ENCODE peak calls at places on chromosomes 1 and 21, in ten cellular contexts. L, P, G, V, D, M, Y, S, X and U are unnamed samples.
A peak's percentile ranks its signal among the peaks of the same experiment; 100 is the strongest.

GRCh38 chr1:56754713-56755505 is 64.3 kb downstream of the FYB2 start:
- DNase-seq in L (no peak), P (no peak), G (no peak), V (no peak), D (no peak), M (no peak), Y (no peak), S (no peak), X (no peak), U (no peak)

GRCh38 chr1:42765832-42766722 is 751 bp downstream of the P3H1 start:
- DNase-seq in L (no peak), P (peak; percentile 46), G (peak; percentile 79), V (peak; percentile 75), D (no peak), M (peak; percentile 32), Y (peak; percentile 52), S (peak; percentile 49), X (peak; percentile 35), U (peak; percentile 61)

GRCh38 chr1:58779059-58779754 is 4.6 kb downstream of the JUN start:
- DNase-seq in L (no peak), P (no peak), G (peak; percentile 9), V (peak; percentile 49), D (no peak), M (no peak), Y (no peak), S (no peak), X (no peak), U (no peak)

GRCh38 chr1:10585242-10585641 is 110.5 kb downstream of the PEX14 start:
- DNase-seq in L (no peak), P (no peak), G (no peak), V (no peak), D (no peak), M (no peak), Y (no peak), S (no peak), X (no peak), U (no peak)

GRCh38 chr1:244341455-244342450 is 110.0 kb downstream of the ADSS2 start:
- DNase-seq in L (no peak), P (no peak), G (peak; percentile 26), V (peak; percentile 49), D (no peak), M (no peak), Y (no peak), S (no peak), X (no peak), U (no peak)

GRCh38 chr1:91564888-91565700 is 64.4 kb downstream of the CDC7 start:
- DNase-seq in L (no peak), P (no peak), G (peak; percentile 91), V (peak; percentile 59), D (no peak), M (no peak), Y (no peak), S (no peak), X (no peak), U (no peak)

GRCh38 chr21:33898546-33898945 is 17.1 kb downstream of the ATP5PO start:
- DNase-seq in L (no peak), P (no peak), G (peak; percentile 34), V (peak; percentile 77), D (no peak), M (no peak), Y (no peak), S (no peak), X (no peak), U (no peak)

GRCh38 chr1:107404756-107405155 is 263.9 kb downstream of the NTNG1 start:
- DNase-seq in L (no peak), P (no peak), G (peak; percentile 86), V (peak; percentile 93), D (no peak), M (no peak), Y (no peak), S (no peak), X (no peak), U (no peak)

GRCh38 chr1:247936415-247936814 is 11.7 kb downstream of the OR2AJ1 start:
- DNase-seq in L (no peak), P (no peak), G (no peak), V (no peak), D (no peak), M (no peak), Y (peak; percentile 33), S (no peak), X (no peak), U (no peak)

GRCh38 chr1:40432644-40433385 is 17.5 kb upstream of the ZFP69B start:
- DNase-seq in L (no peak), P (no peak), G (peak; percentile 60), V (peak; percentile 49), D (no peak), M (no peak), Y (no peak), S (no peak), X (no peak), U (no peak)

GRCh38 chr1:41056907-41057306 is 35.4 kb upstream of the SLFNL1 start:
- DNase-seq in L (no peak), P (no peak), G (no peak), V (no peak), D (no peak), M (no peak), Y (no peak), S (no peak), X (no peak), U (no peak)

GRCh38 chr1:234538930-234539649 is 60.1 kb upstream of the TARBP1 start:
- DNase-seq in L (no peak), P (no peak), G (no peak), V (no peak), D (peak; percentile 73), M (no peak), Y (no peak), S (peak; percentile 50), X (no peak), U (no peak)

GRCh38 chr1:180486092-180486491 is 16.3 kb downstream of the ACBD6 start:
- DNase-seq in L (no peak), P (no peak), G (no peak), V (no peak), D (no peak), M (no peak), Y (no peak), S (no peak), X (no peak), U (no peak)

GRCh38 chr1:25649041-25649440 is 32.5 kb downstream of the MAN1C1 start:
- DNase-seq in L (no peak), P (no peak), G (no peak), V (no peak), D (no peak), M (no peak), Y (no peak), S (no peak), X (no peak), U (no peak)

GRCh38 chr1:199979071-199979470 is 48.4 kb upstream of the NR5A2 start:
- DNase-seq in L (no peak), P (no peak), G (no peak), V (no peak), D (no peak), M (no peak), Y (no peak), S (no peak), X (peak; percentile 63), U (no peak)
- TF ChIP-seq CTCF in L (no peak), P (no peak), G (no peak), V (no peak), D (no peak), M (no peak), Y (no peak), S (no peak), X (no peak), U (no peak)

DNA sequence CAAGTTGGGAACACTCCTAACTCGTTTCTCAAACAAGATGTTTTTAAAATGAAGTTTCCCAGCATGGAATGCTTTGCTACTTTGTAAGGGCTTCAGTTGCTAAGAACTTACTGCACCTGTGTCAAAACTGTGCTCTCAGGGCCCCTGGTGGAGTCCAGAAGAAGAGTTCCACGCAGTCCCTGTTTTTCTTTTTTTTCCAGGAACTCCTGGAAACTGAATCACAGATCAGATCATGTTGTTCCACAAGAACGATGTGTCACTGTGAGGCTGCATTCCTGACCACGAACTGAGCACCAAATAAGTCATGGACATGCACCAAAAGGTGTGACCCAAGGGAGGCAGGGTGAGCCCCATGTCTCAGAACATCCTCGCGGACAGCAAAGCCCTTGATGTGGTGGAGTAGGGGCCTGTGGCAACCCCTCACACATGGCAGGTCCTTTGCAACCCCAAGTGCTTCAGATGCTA is 257.2 kb downstream of the KCNJ6 start:
- DNase-seq in L (no peak), P (no peak), G (peak; percentile 82), V (peak; percentile 76), D (no peak), M (peak; percentile 35), Y (no peak), S (peak; percentile 38), X (peak; percentile 23), U (no peak)
- TF ChIP-seq CTCF in L (peak; percentile 16), P (no peak), G (peak; percentile 55), V (peak; percentile 45), D (peak; percentile 22), M (peak; percentile 56), Y (peak; percentile 44), S (peak; percentile 13), X (no peak), U (no peak)

DNA sequence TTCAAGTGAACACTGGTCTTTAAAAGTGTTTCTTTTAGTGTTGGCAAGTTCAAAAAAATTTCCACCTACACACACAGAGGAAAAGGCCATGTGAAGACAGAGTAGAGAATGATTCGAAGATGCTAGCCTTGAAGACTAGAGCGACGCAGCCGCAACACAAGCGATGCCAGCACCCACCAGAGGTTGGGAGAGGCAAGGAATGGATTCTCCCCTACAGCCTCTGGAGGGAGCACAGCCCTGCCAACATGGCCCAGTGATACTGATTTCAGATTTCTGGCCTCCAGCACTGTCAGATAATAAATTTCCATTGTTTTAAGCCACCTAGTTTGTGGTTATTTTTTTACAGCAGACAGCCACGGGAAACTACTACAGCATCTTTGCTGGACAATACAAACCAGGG is 6.9 kb upstream of the ADAR start:
- DNase-seq in L (no peak), P (no peak), G (no peak), V (no peak), D (no peak), M (no peak), Y (no peak), S (no peak), X (no peak), U (no peak)
- TF ChIP-seq CTCF in L (no peak), P (no peak), G (peak; percentile 10), V (no peak), D (no peak), M (no peak), Y (no peak), S (no peak), X (no peak), U (no peak)

DNA sequence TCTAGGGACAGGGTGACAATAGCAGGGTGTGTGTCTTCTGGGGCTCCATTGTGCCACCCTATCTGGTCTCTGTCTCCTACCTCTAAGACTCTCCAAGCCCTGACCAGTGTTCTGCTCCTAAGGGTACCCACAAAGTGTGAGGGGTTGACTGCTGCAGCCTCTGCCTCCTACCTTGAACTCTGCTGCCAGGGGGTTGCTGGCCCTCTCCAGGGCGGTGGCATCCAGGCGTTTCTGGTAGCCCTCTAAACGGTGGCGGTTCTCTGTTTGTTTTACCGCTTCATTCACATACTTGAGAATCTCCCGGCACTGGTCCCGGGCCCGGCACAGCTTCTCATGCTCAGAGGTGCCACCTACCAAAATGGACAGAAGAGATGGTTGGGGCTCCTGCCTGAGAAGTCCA is 24.4 kb downstream of the LRRC71 start:
- DNase-seq in L (no peak), P (no peak), G (no peak), V (no peak), D (no peak), M (no peak), Y (no peak), S (no peak), X (no peak), U (no peak)
- TF ChIP-seq CTCF in L (no peak), P (no peak), G (no peak), V (no peak), D (no peak), M (no peak), Y (no peak), S (no peak), X (no peak), U (no peak)

GRCh38 chr1:93732514-93732913 is 50.9 kb upstream of the BCAR3 start:
- DNase-seq in L (no peak), P (no peak), G (no peak), V (no peak), D (no peak), M (no peak), Y (no peak), S (no peak), X (no peak), U (no peak)
- TF ChIP-seq CTCF in L (peak; percentile 7), P (no peak), G (peak; percentile 39), V (peak; percentile 35), D (no peak), M (no peak), Y (no peak), S (no peak), X (no peak), U (peak; percentile 36)